ENCODE peak calls at places on chromosomes 16 and 17, in eight cellular contexts. B is right lobe of liver, W is transverse colon, F is IMR-90, A is tibial nerve, Y is spleen, U is heart left ventricle, P is breast epithelium. Z is an unnamed sample. For H3K4me1, the result is how much of the 10 kb centered on the place peaks cover.

GRCh38 chr16:56625140-56625942 is at the start of gene MT1E:
- DNase-seq in B (peak), W (peak), F (peak), A (peak), Y (no peak), U (peak), P (peak), Z (no peak)

GRCh38 chr17:38451030-38451839 is 23.0 kb downstream of the ARHGAP23 start:
- DNase-seq in B (no peak), W (no peak), F (peak), A (no peak), Y (no peak), U (peak), P (no peak), Z (no peak)

GRCh38 chr17:34556951-34557350 is 22.4 kb upstream of the TMEM132E start:
- DNase-seq in B (no peak), W (no peak), F (no peak), A (no peak), Y (no peak), U (no peak), P (no peak), Z (no peak)

GRCh38 chr17:8338806-8339205 is 834 bp upstream of the ODF4 start:
- DNase-seq in B (no peak), W (no peak), F (no peak), A (no peak), Y (no peak), U (no peak), P (no peak), Z (no peak)

GRCh38 chr16:24013733-24014645 is 178.2 kb downstream of the PRKCB start:
- DNase-seq in B (no peak), W (peak), F (no peak), A (no peak), Y (peak), U (no peak), P (no peak), Z (peak)

GRCh38 chr17:79791354-79792123 is 5.3 kb downstream of the CBX8 start:
- DNase-seq in B (no peak), W (no peak), F (no peak), A (no peak), Y (no peak), U (no peak), P (no peak), Z (no peak)

GRCh38 chr17:6323626-6324356 is 111.1 kb downstream of the AIPL1 start:
- DNase-seq in B (no peak), W (no peak), F (no peak), A (no peak), Y (no peak), U (peak), P (no peak), Z (no peak)

GRCh38 chr16:12321363-12321762 is 344.8 kb downstream of the SNX29 start:
- DNase-seq in B (no peak), W (no peak), F (no peak), A (no peak), Y (no peak), U (no peak), P (no peak), Z (no peak)

GRCh38 chr17:78106211-78106610 is 22.3 kb downstream of the TMC6 start:
- DNase-seq in B (no peak), W (peak), F (no peak), A (no peak), Y (no peak), U (no peak), P (peak), Z (no peak)

GRCh38 chr17:29091591-29092291 is 48.8 kb downstream of the PIPOX start:
- DNase-seq in B (no peak), W (no peak), F (no peak), A (no peak), Y (no peak), U (no peak), P (no peak), Z (no peak)

GRCh38 chr17:43018008-43018853 is 4.0 kb downstream of the VAT1 start:
- DNase-seq in B (no peak), W (no peak), F (no peak), A (no peak), Y (no peak), U (no peak), P (no peak), Z (no peak)

GRCh38 chr17:78144146-78144719 is 2.0 kb upstream of the C17orf99 start:
- DNase-seq in B (peak), W (peak), F (peak), A (peak), Y (peak), U (peak), P (no peak), Z (no peak)

GRCh38 chr17:40936976-40937375 is 470 bp downstream of the KRT23 start:
- DNase-seq in B (no peak), W (no peak), F (no peak), A (no peak), Y (no peak), U (no peak), P (no peak), Z (no peak)

GRCh38 chr16:69859105-69859969 is 91.8 kb upstream of the CLEC18A start:
- DNase-seq in B (no peak), W (peak), F (no peak), A (peak), Y (no peak), U (peak), P (no peak), Z (no peak)

GRCh38 chr16:58086381-58087208 is 42.6 kb downstream of the CFAP20 start:
- DNase-seq in B (no peak), W (no peak), F (no peak), A (no peak), Y (peak), U (no peak), P (no peak), Z (no peak)

GRCh38 chr17:58381124-58381838 is 29.3 kb upstream of the SUPT4H1 start:
- DNase-seq in B (peak), W (no peak), F (no peak), A (no peak), Y (no peak), U (no peak), P (no peak), Z (no peak)

GRCh38 chr17:63998721-63999679 is 849 bp downstream of the PRR29 start:
- DNase-seq in B (no peak), W (no peak), F (no peak), A (no peak), Y (peak), U (no peak), P (peak), Z (no peak)

GRCh38 chr17:44197980-44198720 is 1.5 kb downstream of the ATXN7L3 start:
- DNase-seq in B (no peak), W (peak), F (peak), A (peak), Y (peak), U (no peak), P (no peak), Z (no peak)

GRCh38 chr16:13529193-13529982 is 390.6 kb upstream of the ERCC4 start:
- DNase-seq in B (no peak), W (no peak), F (no peak), A (no peak), Y (no peak), U (no peak), P (no peak), Z (no peak)

GRCh38 chr16:48102083-48103008 is 53.4 kb downstream of the ABCC12 start:
- DNase-seq in B (no peak), W (no peak), F (no peak), A (no peak), Y (no peak), U (no peak), P (no peak), Z (no peak)

GRCh38 chr17:40177275-40177874 is at the start of gene RAPGEFL1:
- DNase-seq in B (peak), W (peak), F (peak), A (peak), Y (peak), U (peak), P (peak), Z (no peak)

GRCh38 chr17:82866521-82867214 is 26.8 kb upstream of the ZNF750 start:
- DNase-seq in B (no peak), W (no peak), F (peak), A (no peak), Y (no peak), U (no peak), P (no peak), Z (no peak)

GRCh38 chr17:39696731-39697130 is 3.1 kb upstream of the ERBB2 start:
- DNase-seq in B (no peak), W (no peak), F (no peak), A (no peak), Y (no peak), U (no peak), P (no peak), Z (no peak)

GRCh38 chr17:32931686-32932085 is 3.7 kb downstream of the TMEM98 start:
- DNase-seq in B (no peak), W (no peak), F (peak), A (no peak), Y (no peak), U (no peak), P (no peak), Z (no peak)

GRCh38 chr17:39740357-39741111 is 2.8 kb downstream of the GRB7 start:
- DNase-seq in B (no peak), W (peak), F (peak), A (no peak), Y (peak), U (no peak), P (peak), Z (no peak)

GRCh38 chr16:49493836-49494235 is 120.2 kb downstream of the C16orf78 start:
- DNase-seq in B (no peak), W (no peak), F (no peak), A (no peak), Y (peak), U (no peak), P (no peak), Z (no peak)

GRCh38 chr17:19238167-19238505 is 970 bp downstream of the EPN2 start:
- DNase-seq in B (peak), W (peak), F (no peak), A (no peak), Y (peak), U (peak), P (peak), Z (no peak)

GRCh38 chr17:48756816-48757215 is 28.3 kb upstream of the HOXB13 start:
- DNase-seq in B (no peak), W (no peak), F (no peak), A (no peak), Y (no peak), U (no peak), P (no peak), Z (no peak)

GRCh38 chr17:8925141-8925540 is 40.4 kb downstream of the PIK3R5 start:
- DNase-seq in B (no peak), W (no peak), F (no peak), A (no peak), Y (no peak), U (no peak), P (no peak), Z (no peak)

GRCh38 chr16:24645739-24646645 is 83.5 kb upstream of the TNRC6A start:
- DNase-seq in B (no peak), W (no peak), F (peak), A (peak), Y (no peak), U (no peak), P (no peak), Z (no peak)

GRCh38 chr17:18217412-18218015 is 7.9 kb upstream of the LLGL1 start:
- DNase-seq in B (peak), W (peak), F (peak), A (peak), Y (peak), U (peak), P (peak), Z (no peak)

GRCh38 chr16:67767953-67768352 is 38.4 kb downstream of the RANBP10 start:
- DNase-seq in B (no peak), W (no peak), F (peak), A (no peak), Y (no peak), U (no peak), P (no peak), Z (no peak)

GRCh38 chr16:79628501-79628975 is 28.0 kb upstream of the MAF start:
- DNase-seq in B (no peak), W (no peak), F (peak), A (no peak), Y (no peak), U (no peak), P (no peak), Z (no peak)

GRCh38 chr17:55334881-55335523 is 70.2 kb downstream of the HLF start:
- DNase-seq in B (no peak), W (no peak), F (no peak), A (no peak), Y (no peak), U (no peak), P (no peak), Z (no peak)

DNA sequence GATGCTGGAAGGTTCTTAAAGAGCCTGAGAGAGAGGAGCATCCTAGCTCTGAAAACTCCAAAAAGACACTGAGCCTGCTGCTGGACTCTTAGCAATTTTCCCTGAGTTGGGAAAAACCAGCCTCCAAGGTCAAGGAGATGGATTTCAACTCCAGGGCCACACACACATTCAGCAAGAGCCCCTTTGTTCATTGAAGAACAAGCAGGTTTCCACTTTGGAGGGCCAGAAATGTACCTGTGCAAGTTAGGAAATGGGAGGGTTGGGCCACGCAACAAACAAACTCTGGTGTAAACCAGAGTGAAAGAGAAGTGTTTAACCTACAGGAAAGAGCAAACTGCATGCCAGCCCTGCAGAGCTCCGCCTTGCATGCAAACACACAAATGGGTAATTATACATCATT is 264.8 kb upstream of the RPL38 start:
- DNase-seq in B (no peak), W (no peak), F (no peak), A (no peak), Y (no peak), U (no peak), P (no peak), Z (no peak)
- TF ChIP-seq POLR2A in B (no peak), W (no peak), F (no peak), A (no peak), Y (no peak), U (no peak), P (no peak), Z (no peak)

GRCh38 chr17:73646409-73647305 is 2.4 kb upstream of the SDK2 start:
- DNase-seq in B (no peak), W (no peak), F (no peak), A (no peak), Y (no peak), U (no peak), P (no peak), Z (no peak)
- TF ChIP-seq CTCF in B (no peak), W (no peak), F (no peak), A (no peak), Y (peak), U (no peak), P (no peak), Z (no peak)

GRCh38 chr17:76251478-76252039 is 11.3 kb upstream of the RNF157 start:
- DNase-seq in B (no peak), W (no peak), F (no peak), A (no peak), Y (no peak), U (no peak), P (no peak), Z (no peak)

GRCh38 chr17:76250141-76250540 is 9.8 kb upstream of the RNF157 start:
- DNase-seq in B (no peak), W (no peak), F (no peak), A (no peak), Y (no peak), U (no peak), P (no peak), Z (no peak)

GRCh38 chr17:76247304-76247703 is 7.0 kb upstream of the RNF157 start:
- DNase-seq in B (no peak), W (no peak), F (no peak), A (no peak), Y (no peak), U (no peak), P (no peak), Z (no peak)

GRCh38 chr17:76246080-76247066 is 6.1 kb upstream of the RNF157 start:
- DNase-seq in B (no peak), W (peak), F (peak), A (no peak), Y (no peak), U (no peak), P (no peak), Z (no peak)

DNA sequence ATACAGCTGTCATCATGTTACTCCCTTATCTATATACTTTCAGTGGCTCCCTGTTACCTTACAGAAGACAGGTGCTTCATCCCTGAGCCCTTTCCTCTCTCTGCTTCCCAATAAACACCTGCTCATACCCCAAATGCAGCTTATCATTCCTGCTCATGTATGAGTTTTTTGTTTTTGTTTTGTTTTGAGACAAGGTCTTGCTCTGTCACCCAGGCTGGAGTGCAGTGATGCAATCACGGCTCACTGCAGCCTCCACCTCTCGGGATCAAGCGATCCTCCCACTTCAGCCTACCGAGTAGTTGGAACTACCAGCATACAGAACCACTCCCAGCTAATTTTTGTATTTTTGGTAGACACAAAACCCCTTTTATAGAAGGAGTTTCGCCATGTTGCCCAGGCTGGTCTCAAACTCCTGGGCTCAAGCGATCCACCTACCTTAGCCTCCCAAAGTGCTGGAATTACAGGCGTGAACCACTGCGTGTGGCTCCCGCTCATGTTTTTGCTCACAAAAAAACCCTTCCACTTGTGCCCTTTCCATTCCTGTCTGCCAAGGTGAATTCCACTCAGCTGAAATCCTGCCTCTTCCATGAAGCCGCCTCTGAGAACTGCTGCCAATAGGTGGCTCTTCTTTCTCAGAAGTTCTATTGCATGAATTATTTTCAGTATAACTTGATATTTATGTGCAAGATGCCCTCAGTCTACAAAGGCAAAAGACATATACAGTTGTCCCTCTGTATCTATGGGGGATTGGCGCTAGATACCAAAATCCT is 7.9 kb upstream of the RNF157 start:
- DNase-seq in B (no peak), W (no peak), F (no peak), A (no peak), Y (no peak), U (no peak), P (no peak), Z (no peak)
- H3K4me1 ChIP-seq in B (under half), W (under half), F (under half), A (under half), Y (under half), U (under half), P (under half), Z (under half)

DNA sequence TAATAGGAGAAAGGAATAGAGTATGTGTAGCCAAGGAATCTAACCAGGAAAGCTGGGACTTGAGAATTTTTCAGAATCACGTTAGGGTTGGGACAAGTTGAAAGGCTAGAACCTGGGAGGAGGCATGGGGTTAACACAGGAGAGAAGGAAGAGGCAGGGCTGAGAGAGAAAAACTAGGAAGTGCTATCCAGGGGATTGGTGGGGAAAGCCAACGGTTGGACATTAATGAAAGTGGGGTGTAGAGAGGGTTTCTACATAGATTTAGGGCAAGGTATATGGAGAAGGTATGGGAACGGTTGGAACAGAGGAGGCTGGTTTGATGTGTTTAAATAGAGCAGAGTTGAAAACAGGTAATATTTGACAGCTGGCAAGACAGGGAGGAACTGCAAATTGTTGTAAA is 2.7 kb downstream of the SRRM2 start:
- DNase-seq in B (no peak), W (no peak), F (no peak), A (no peak), Y (no peak), U (no peak), P (no peak), Z (no peak)
- TF ChIP-seq POLR2A in B (no peak), W (no peak), F (no peak), A (no peak), Y (no peak), U (no peak), P (no peak), Z (no peak)

GRCh38 chr17:67999291-67999911 is 3.1 kb upstream of the C17orf58 start:
- DNase-seq in B (no peak), W (no peak), F (peak), A (no peak), Y (no peak), U (no peak), P (no peak), Z (no peak)
- TF ChIP-seq CTCF in B (no peak), W (no peak), F (no peak), A (no peak), Y (no peak), U (no peak), P (no peak), Z (no peak)

DNA sequence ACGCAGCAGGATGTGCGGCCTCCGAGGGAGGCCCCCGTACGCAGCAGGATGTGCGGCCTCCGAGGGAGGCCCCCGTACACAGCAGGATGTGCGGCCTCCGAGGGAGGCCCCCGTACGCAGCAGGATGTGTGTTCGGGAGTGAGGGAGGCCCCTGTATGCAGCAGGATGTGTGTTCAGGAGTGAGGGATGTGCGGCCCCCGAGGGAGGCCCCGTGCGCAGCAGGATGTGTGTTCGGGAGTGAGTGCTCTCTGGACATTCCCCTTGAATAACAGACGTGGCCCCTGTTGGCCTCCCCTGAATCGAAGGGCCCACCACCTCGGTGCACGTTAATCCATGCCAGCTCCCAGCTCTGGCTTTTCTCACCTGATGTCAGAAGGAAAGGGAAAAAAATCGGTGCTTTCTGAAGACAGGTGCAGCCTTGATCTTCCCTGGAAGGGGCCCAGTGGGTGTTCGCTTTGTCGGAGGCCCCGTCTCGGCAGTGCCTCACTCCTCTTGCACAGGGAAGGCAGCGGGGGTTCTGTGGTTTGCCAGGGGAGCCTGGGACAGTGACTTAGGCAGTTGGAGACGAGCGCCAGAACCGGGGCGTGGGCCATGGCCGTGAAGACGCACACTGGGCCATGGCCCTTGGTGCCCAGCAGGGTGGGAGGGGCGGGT is 101.6 kb upstream of the CHMP6 start:
- DNase-seq in B (peak), W (no peak), F (no peak), A (no peak), Y (peak), U (no peak), P (no peak), Z (no peak)
- H3K4me1 ChIP-seq in B (under half), W (under half), F (under half), A (under half), Y (under half), U (under half), P (under half), Z (under half)

Z was measured in esophagus squamous epithelium.